ENCODE peak calls at places on chromosome 9, in ten cellular contexts. R, O, C, K, T, F, B, Z, A and E are unnamed samples.

GRCh38 chr9:114274217-114274616 is 48.7 kb upstream of the ORM1 start:
- DNase-seq in R (no peak), O (peak), C (no peak), K (no peak), T (no peak), F (no peak), B (no peak), Z (no peak), A (no peak), E (peak)

GRCh38 chr9:113964740-113965095 is 88.6 kb downstream of the ZNF618 start:
- DNase-seq in R (no peak), O (no peak), C (no peak), K (peak), T (no peak), F (no peak), B (no peak), Z (no peak), A (no peak), E (no peak)

GRCh38 chr9:16992138-16992537 is 121.7 kb upstream of the BNC2 start:
- DNase-seq in R (no peak), O (no peak), C (no peak), K (peak), T (no peak), F (no peak), B (no peak), Z (no peak), A (peak), E (no peak)

GRCh38 chr9:122060481-122060880 is 32.6 kb downstream of the TTLL11 start:
- DNase-seq in R (no peak), O (no peak), C (no peak), K (no peak), T (no peak), F (no peak), B (no peak), Z (no peak), A (no peak), E (no peak)

GRCh38 chr9:118000581-118000980 is 296.4 kb downstream of the TLR4 start:
- DNase-seq in R (no peak), O (no peak), C (no peak), K (no peak), T (no peak), F (no peak), B (no peak), Z (no peak), A (peak), E (no peak)

GRCh38 chr9:109256381-109256780 is 64.5 kb downstream of the EPB41L4B start:
- DNase-seq in R (no peak), O (no peak), C (no peak), K (no peak), T (no peak), F (no peak), B (no peak), Z (no peak), A (peak), E (no peak)

GRCh38 chr9:82191082-82191481 is 202.5 kb downstream of the SPATA31D1 start:
- DNase-seq in R (no peak), O (no peak), C (no peak), K (no peak), T (no peak), F (no peak), B (no peak), Z (no peak), A (no peak), E (no peak)

GRCh38 chr9:101580076-101580475 is 14.7 kb downstream of the PPP3R2 start:
- DNase-seq in R (no peak), O (no peak), C (no peak), K (no peak), T (no peak), F (no peak), B (no peak), Z (no peak), A (no peak), E (no peak)

GRCh38 chr9:93574900-93575705 is 1.3 kb upstream of the PHF2 start:
- DNase-seq in R (no peak), O (no peak), C (no peak), K (peak), T (no peak), F (no peak), B (no peak), Z (peak), A (no peak), E (peak)

GRCh38 chr9:121259498-121259897 is 8.5 kb upstream of the GSN start:
- DNase-seq in R (no peak), O (no peak), C (no peak), K (no peak), T (no peak), F (no peak), B (no peak), Z (no peak), A (no peak), E (no peak)

GRCh38 chr9:117451336-117451735 is 36.5 kb upstream of the ASTN2 start:
- DNase-seq in R (no peak), O (no peak), C (no peak), K (no peak), T (no peak), F (no peak), B (no peak), Z (no peak), A (no peak), E (no peak)

GRCh38 chr9:9615086-9615485 is 997.7 kb downstream of the PTPRD start:
- DNase-seq in R (no peak), O (no peak), C (no peak), K (no peak), T (no peak), F (no peak), B (no peak), Z (no peak), A (no peak), E (peak)

GRCh38 chr9:130539473-130540223 is 39.7 kb upstream of the FUBP3 start:
- DNase-seq in R (no peak), O (no peak), C (no peak), K (peak), T (no peak), F (peak), B (no peak), Z (no peak), A (peak), E (no peak)

GRCh38 chr9:22395585-22396205 is 50.9 kb upstream of the DMRTA1 start:
- DNase-seq in R (no peak), O (no peak), C (no peak), K (no peak), T (no peak), F (no peak), B (no peak), Z (no peak), A (peak), E (peak)

GRCh38 chr9:93686127-93686879 is 109.9 kb downstream of the PHF2 start:
- DNase-seq in R (no peak), O (no peak), C (no peak), K (no peak), T (no peak), F (no peak), B (no peak), Z (no peak), A (no peak), E (no peak)

GRCh38 chr9:93659044-93659836 is 82.9 kb downstream of the PHF2 start:
- DNase-seq in R (no peak), O (peak), C (no peak), K (no peak), T (no peak), F (no peak), B (no peak), Z (no peak), A (no peak), E (peak)

GRCh38 chr9:121652037-121652837 is 803 bp downstream of the DAB2IP start:
- DNase-seq in R (peak), O (peak), C (no peak), K (peak), T (no peak), F (no peak), B (no peak), Z (peak), A (no peak), E (peak)

GRCh38 chr9:127283917-127284316 is 19.3 kb downstream of the GARNL3 start:
- DNase-seq in R (no peak), O (no peak), C (no peak), K (peak), T (peak), F (peak), B (no peak), Z (peak), A (peak), E (no peak)

GRCh38 chr9:98867434-98868168 is 60.1 kb downstream of the GALNT12 start:
- DNase-seq in R (no peak), O (peak), C (no peak), K (peak), T (peak), F (peak), B (peak), Z (peak), A (peak), E (no peak)

GRCh38 chr9:136761545-136761981 is 2.8 kb downstream of the LCN15 start:
- DNase-seq in R (no peak), O (no peak), C (no peak), K (no peak), T (no peak), F (no peak), B (no peak), Z (no peak), A (no peak), E (peak)

GRCh38 chr9:1732670-1733069 is 282.5 kb upstream of the SMARCA2 start:
- DNase-seq in R (no peak), O (no peak), C (no peak), K (no peak), T (no peak), F (no peak), B (no peak), Z (no peak), A (peak), E (no peak)

GRCh38 chr9:129336601-129337286 is 158.7 kb upstream of the IER5L start:
- DNase-seq in R (peak), O (no peak), C (no peak), K (peak), T (no peak), F (no peak), B (no peak), Z (peak), A (peak), E (peak)

GRCh38 chr9:137255448-137256114 is 454 bp downstream of the NELFB start:
- DNase-seq in R (peak), O (peak), C (no peak), K (no peak), T (no peak), F (no peak), B (no peak), Z (peak), A (peak), E (no peak)

GRCh38 chr9:105150991-105151685 is 93.3 kb upstream of the SLC44A1 start:
- DNase-seq in R (no peak), O (no peak), C (no peak), K (peak), T (no peak), F (peak), B (no peak), Z (no peak), A (peak), E (peak)

GRCh38 chr9:2872307-2872940 is 28.5 kb upstream of the PUM3 start:
- DNase-seq in R (peak), O (no peak), C (no peak), K (peak), T (peak), F (peak), B (no peak), Z (peak), A (peak), E (peak)

GRCh38 chr9:131257266-131258025 is 18.9 kb downstream of the FAM78A start:
- DNase-seq in R (no peak), O (no peak), C (no peak), K (no peak), T (no peak), F (no peak), B (no peak), Z (no peak), A (no peak), E (peak)

GRCh38 chr9:89005323-89005722 is 14.1 kb downstream of the S1PR3 start:
- DNase-seq in R (no peak), O (no peak), C (no peak), K (no peak), T (no peak), F (no peak), B (no peak), Z (no peak), A (no peak), E (no peak)

GRCh38 chr9:114060070-114060469 is 18.0 kb downstream of the AMBP start:
- DNase-seq in R (no peak), O (no peak), C (no peak), K (no peak), T (no peak), F (no peak), B (no peak), Z (no peak), A (no peak), E (peak)

GRCh38 chr9:129435996-129436676 is 184.8 kb downstream of the C9orf50 start:
- DNase-seq in R (no peak), O (no peak), C (no peak), K (no peak), T (no peak), F (no peak), B (no peak), Z (no peak), A (no peak), E (no peak)

GRCh38 chr9:93459432-93459847 is 6.1 kb upstream of the FAM120AOS start:
- DNase-seq in R (no peak), O (no peak), C (no peak), K (no peak), T (no peak), F (no peak), B (no peak), Z (no peak), A (no peak), E (no peak)

GRCh38 chr9:113547501-113547900 is 84.0 kb downstream of the RGS3 start:
- DNase-seq in R (no peak), O (no peak), C (no peak), K (no peak), T (no peak), F (no peak), B (no peak), Z (no peak), A (no peak), E (no peak)